ENCODE peak calls at places on chromosome 3, in four cellular contexts. G, R, L and U are unnamed samples. For H3K4me1, the result is how much of the 10 kb centered on the place peaks cover.

GRCh38 chr3:10459954-10460754 is 45.2 kb downstream of the ATP2B2 start:
- DNase-seq in G (peak), R (peak), L (peak), U (no peak)

GRCh38 chr3:10185804-10186762 is 21.4 kb downstream of the IRAK2 start:
- DNase-seq in G (no peak), R (no peak), L (peak), U (no peak)

GRCh38 chr3:144921710-144922109 is 950.1 kb downstream of the DIPK2A start:
- DNase-seq in G (no peak), R (no peak), L (no peak), U (no peak)

GRCh38 chr3:188309437-188310269 is 155.7 kb downstream of the LPP start:
- DNase-seq in G (no peak), R (no peak), L (no peak), U (no peak)

GRCh38 chr3:127908202-127908601 is 6.8 kb upstream of the KBTBD12 start:
- DNase-seq in G (no peak), R (no peak), L (no peak), U (peak)

GRCh38 chr3:127421943-127422662 is 134.3 kb upstream of the PRR20G start:
- DNase-seq in G (no peak), R (no peak), L (no peak), U (peak)

GRCh38 chr3:23203651-23204111 is 554 bp downstream of the UBE2E2 start:
- DNase-seq in G (no peak), R (peak), L (peak), U (peak)

GRCh38 chr3:81198766-81199165 is 562.7 kb downstream of the GBE1 start:
- DNase-seq in G (no peak), R (no peak), L (no peak), U (no peak)

GRCh38 chr3:59978979-59979378 is 929.2 kb upstream of the CFAP20DC start:
- DNase-seq in G (no peak), R (no peak), L (no peak), U (no peak)

GRCh38 chr3:131716007-131716406 is 213.2 kb upstream of the MRPL3 start:
- DNase-seq in G (no peak), R (no peak), L (no peak), U (no peak)

GRCh38 chr3:65857327-65857726 is 181.4 kb downstream of the MAGI1 start:
- DNase-seq in G (no peak), R (no peak), L (no peak), U (no peak)

GRCh38 chr3:119279101-119279554 is 15.1 kb upstream of the ARHGAP31 start:
- DNase-seq in G (peak), R (no peak), L (no peak), U (peak)

GRCh38 chr3:114376516-114376915 is 82.7 kb downstream of the TIGIT start:
- DNase-seq in G (no peak), R (no peak), L (no peak), U (no peak)

GRCh38 chr3:134311693-134312071 is 61.0 kb upstream of the RYK start:
- DNase-seq in G (no peak), R (no peak), L (no peak), U (no peak)
- H3K4me1 ChIP-seq in G (half or more), R (under half), L (under half), U (half or more)

GRCh38 chr3:69181592-69182211 is 59.3 kb upstream of the LMOD3 start:
- DNase-seq in G (no peak), R (peak), L (peak), U (no peak)

GRCh38 chr3:69180869-69181591 is 58.6 kb upstream of the LMOD3 start:
- DNase-seq in G (no peak), R (no peak), L (no peak), U (no peak)

GRCh38 chr3:69179740-69180372 is 57.5 kb upstream of the LMOD3 start:
- DNase-seq in G (no peak), R (no peak), L (no peak), U (no peak)

GRCh38 chr3:69178100-69178499 is 55.7 kb upstream of the LMOD3 start:
- DNase-seq in G (no peak), R (no peak), L (no peak), U (no peak)

GRCh38 chr3:69178838-69179739 is 56.7 kb upstream of the LMOD3 start:
- DNase-seq in G (no peak), R (no peak), L (no peak), U (no peak)
- H3K4me3 ChIP-seq in G (no peak), R (no peak), L (no peak), U (no peak)

GRCh38 chr3:47430606-47431005 is 45.1 kb downstream of the SCAP start:
- DNase-seq in G (no peak), R (no peak), L (no peak), U (peak)
- H3K4me1 ChIP-seq in G (under half), R (under half), L (under half), U (under half)

GRCh38 chr3:25456723-25457122 is 28.7 kb downstream of the RARB start:
- DNase-seq in G (no peak), R (no peak), L (no peak), U (no peak)

GRCh38 chr3:25455316-25456232 is 27.5 kb downstream of the RARB start:
- DNase-seq in G (no peak), R (peak), L (no peak), U (no peak)

GRCh38 chr3:25458420-25458814 is 30.4 kb downstream of the RARB start:
- DNase-seq in G (no peak), R (no peak), L (no peak), U (no peak)

GRCh38 chr3:25460751-25461150 is 32.7 kb downstream of the RARB start:
- DNase-seq in G (no peak), R (no peak), L (no peak), U (no peak)

DNA sequence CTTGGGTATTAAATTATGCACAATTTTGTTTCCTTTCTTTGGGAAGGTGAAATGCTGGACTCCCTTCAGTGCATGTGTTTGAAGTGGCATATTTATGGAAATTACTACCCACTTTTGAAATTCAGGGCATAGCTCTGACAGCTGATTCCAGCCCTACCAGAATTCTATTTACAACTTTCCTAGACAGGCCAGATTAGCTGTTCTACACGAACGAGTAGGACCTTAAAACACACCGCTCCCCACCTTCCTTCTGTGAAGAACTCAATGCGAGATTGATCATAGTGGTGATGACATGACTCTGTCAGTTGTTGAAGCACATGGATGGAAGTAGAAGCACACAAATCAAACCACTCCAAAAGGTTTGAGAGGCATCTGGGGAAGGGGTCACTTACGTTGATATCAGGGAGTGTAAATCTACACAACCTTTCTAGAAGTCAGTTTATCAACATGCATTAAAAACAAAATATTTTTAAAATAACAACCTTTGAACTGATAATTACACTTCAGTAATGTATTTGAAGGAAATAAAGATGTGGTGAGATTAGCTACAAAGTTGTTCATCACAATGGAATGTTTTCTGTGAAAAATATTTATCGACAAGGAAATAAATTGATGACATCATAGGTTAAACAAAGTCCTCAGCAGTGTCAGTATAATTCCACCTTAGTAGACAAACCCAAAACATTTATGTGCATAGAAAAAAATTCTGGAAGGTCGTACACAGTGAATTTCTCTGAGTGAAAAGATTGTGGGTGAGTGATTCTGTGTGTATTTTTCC is 29.8 kb downstream of the RARB start:
- DNase-seq in G (no peak), R (no peak), L (peak), U (no peak)
- H3K4me3 ChIP-seq in G (no peak), R (no peak), L (no peak), U (no peak)

GRCh38 chr3:4849136-4849535 is 130.1 kb upstream of the BHLHE40 start:
- DNase-seq in G (no peak), R (no peak), L (no peak), U (no peak)
- H3K4me1 ChIP-seq in G (under half), R (under half), L (under half), U (under half)